ENCODE peak calls at places on chromosome 6, in five cellular contexts. P is HepG2, Y is stomach, M is SK-N-SH, K is suprapubic skin. V is an unnamed sample.
A peak's percentile ranks its signal among the peaks of the same experiment; 100 is the strongest.

GRCh38 chr6:166556336-166556735 is 30.1 kb downstream of the RAMACL start:
- DNase-seq in P (no peak), Y (no peak), M (no peak), K (no peak), V (no peak)

GRCh38 chr6:106927531-106928398 is 46.8 kb downstream of the CD24 start:
- DNase-seq in P (peak; percentile 36), Y (peak; percentile 57), M (no peak), K (no peak), V (no peak)

GRCh38 chr6:20366082-20366834 is 35.4 kb upstream of the E2F3 start:
- DNase-seq in P (no peak), Y (no peak), M (no peak), K (no peak), V (no peak)

GRCh38 chr6:144725731-144726522 is 440.8 kb downstream of the UTRN start:
- DNase-seq in P (no peak), Y (peak; percentile 56), M (peak; percentile 3), K (no peak), V (no peak)

GRCh38 chr6:26330835-26331808 is 33.9 kb upstream of the BTN3A2 start:
- DNase-seq in P (peak; percentile 73), Y (no peak), M (peak; percentile 9), K (no peak), V (no peak)

GRCh38 chr6:1608222-1608975 is 1.3 kb upstream of the FOXC1 start:
- DNase-seq in P (no peak), Y (no peak), M (no peak), K (no peak), V (no peak)

GRCh38 chr6:153121311-153121710 is 9.8 kb downstream of the RGS17 start:
- DNase-seq in P (no peak), Y (no peak), M (no peak), K (no peak), V (no peak)

GRCh38 chr6:41059569-41059968 is 6.6 kb downstream of the APOBEC2 start:
- DNase-seq in P (no peak), Y (no peak), M (no peak), K (no peak), V (no peak)

GRCh38 chr6:125099211-125100017 is 54.2 kb upstream of the TPD52L1 start:
- DNase-seq in P (no peak), Y (peak; percentile 40), M (peak; percentile 61), K (no peak), V (peak; percentile 70)

GRCh38 chr6:30696432-30696831 is 5.6 kb upstream of the NRM start:
- DNase-seq in P (no peak), Y (no peak), M (no peak), K (no peak), V (no peak)

GRCh38 chr6:141265748-141266647 is 866.7 kb upstream of the GJE1 start:
- DNase-seq in P (peak; percentile 7), Y (no peak), M (no peak), K (no peak), V (no peak)

GRCh38 chr6:13267142-13267621 is 61.2 kb downstream of the TBC1D7 start:
- DNase-seq in P (no peak), Y (no peak), M (no peak), K (no peak), V (no peak)

GRCh38 chr6:111441678-111442243 is 41.3 kb downstream of the REV3L start:
- DNase-seq in P (no peak), Y (no peak), M (no peak), K (no peak), V (no peak)

GRCh38 chr6:3031857-3032256 is 32.2 kb downstream of the NQO2 start:
- DNase-seq in P (peak; percentile 43), Y (no peak), M (no peak), K (no peak), V (no peak)

GRCh38 chr6:154632121-154632520 is 101.1 kb upstream of the SCAF8 start:
- DNase-seq in P (no peak), Y (no peak), M (no peak), K (no peak), V (no peak)

GRCh38 chr6:17599885-17600526 is at the start of gene FAM8A1:
- DNase-seq in P (peak; percentile 91), Y (peak; percentile 96), M (peak; percentile 96), K (peak; percentile 96), V (peak; percentile 96)

GRCh38 chr6:1015819-1016218 is 296.1 kb upstream of the FOXQ1 start:
- DNase-seq in P (peak; percentile 64), Y (no peak), M (no peak), K (no peak), V (no peak)

GRCh38 chr6:104159045-104159618 is 700.6 kb downstream of the HACE1 start:
- DNase-seq in P (no peak), Y (no peak), M (no peak), K (no peak), V (no peak)

GRCh38 chr6:3229566-3230274 is 2.3 kb upstream of the TUBB2B start:
- DNase-seq in P (no peak), Y (no peak), M (peak; percentile 50), K (no peak), V (no peak)

GRCh38 chr6:72524011-72524645 is 97.7 kb upstream of the KCNQ5 start:
- DNase-seq in P (no peak), Y (no peak), M (no peak), K (no peak), V (no peak)

GRCh38 chr6:100464910-100465700 is at the start of gene SIM1:
- DNase-seq in P (no peak), Y (no peak), M (peak; percentile 92), K (no peak), V (no peak)

DNA sequence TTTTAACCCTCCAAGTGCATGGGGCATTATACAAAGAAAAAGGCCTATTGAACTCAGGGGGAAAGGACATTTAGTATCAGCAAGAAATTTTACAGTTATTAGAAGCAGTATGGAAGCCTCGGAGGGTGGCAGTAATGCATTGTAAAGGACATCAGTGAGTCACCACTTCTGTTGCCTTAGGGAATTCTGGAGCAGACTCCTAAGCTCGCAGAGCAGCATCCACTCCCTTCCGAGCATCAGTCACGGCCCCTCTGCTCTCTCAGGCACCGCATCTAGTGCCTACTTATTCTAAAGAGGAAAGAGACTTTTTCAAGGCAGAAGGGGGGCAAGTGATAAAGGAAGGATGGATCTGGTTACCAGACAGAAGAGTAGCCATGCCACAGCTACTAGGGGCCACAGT is 296.5 kb downstream of the RNGTT start:
- DNase-seq in P (no peak), Y (no peak), M (no peak), K (no peak), V (no peak)
- H3K9me3 ChIP-seq in P (peaks cover 39% of the 10 kb centered on the region), Y (peaks cover 22% of the 10 kb centered on the region), M (peaks cover 17% of the 10 kb centered on the region), K (peaks cover 35% of the 10 kb centered on the region), V (no peaks in the 10 kb centered on the region)

GRCh38 chr6:45132683-45133294 is 195.3 kb upstream of the RUNX2 start:
- DNase-seq in P (peak; percentile 55), Y (no peak), M (no peak), K (no peak), V (no peak)

GRCh38 chr6:45136495-45136894 is 191.6 kb upstream of the RUNX2 start:
- DNase-seq in P (no peak), Y (no peak), M (no peak), K (no peak), V (no peak)

GRCh38 chr6:45138765-45139164 is 189.4 kb upstream of the RUNX2 start:
- DNase-seq in P (no peak), Y (no peak), M (no peak), K (no peak), V (no peak)
- H3K36me3 ChIP-seq in P (no peaks in the 10 kb centered on the region), Y (no peaks in the 10 kb centered on the region), M (no peaks in the 10 kb centered on the region), K (no peaks in the 10 kb centered on the region), V (no peaks in the 10 kb centered on the region)

DNA sequence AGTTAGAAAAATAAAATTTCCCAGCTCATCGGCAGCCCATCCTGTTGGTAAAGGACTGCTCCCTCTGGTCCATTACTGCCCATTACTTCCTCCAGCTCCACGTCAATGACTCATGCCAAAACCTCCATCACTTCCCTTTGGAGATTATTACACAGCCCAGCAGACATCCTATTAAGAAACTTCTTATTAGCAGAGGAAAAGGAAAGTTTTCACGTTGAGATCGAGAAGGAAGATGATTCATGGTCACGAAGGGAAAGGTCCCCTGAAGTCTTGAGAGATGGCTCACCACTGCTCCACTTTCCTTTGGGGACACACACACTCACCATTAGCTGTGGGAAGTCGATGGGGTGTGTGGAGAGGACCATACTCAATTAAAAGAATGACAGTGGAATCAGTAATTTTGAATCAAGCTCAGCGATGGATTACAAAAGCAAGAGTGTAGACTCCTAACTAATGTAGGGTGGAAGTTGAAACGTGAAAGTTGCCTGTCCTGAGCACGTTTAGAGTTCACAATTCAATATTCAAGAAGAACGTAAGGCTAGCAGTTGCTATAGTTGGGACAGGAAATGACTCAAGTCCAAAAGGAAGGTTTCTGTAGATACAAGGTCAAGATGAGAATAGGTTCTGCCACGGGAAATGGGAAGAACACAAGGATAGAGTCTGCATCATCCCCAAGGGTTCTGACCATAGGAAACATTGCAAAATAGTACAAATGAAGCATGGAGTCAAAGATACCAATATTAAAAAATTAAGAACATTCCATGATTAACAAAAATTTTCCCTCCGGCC is 21.6 kb downstream of the SASH1 start:
- DNase-seq in P (no peak), Y (no peak), M (no peak), K (no peak), V (no peak)
- TF ChIP-seq EP300 in P (no peak), Y (no peak), M (no peak), K (no peak), V (no peak)

DNA sequence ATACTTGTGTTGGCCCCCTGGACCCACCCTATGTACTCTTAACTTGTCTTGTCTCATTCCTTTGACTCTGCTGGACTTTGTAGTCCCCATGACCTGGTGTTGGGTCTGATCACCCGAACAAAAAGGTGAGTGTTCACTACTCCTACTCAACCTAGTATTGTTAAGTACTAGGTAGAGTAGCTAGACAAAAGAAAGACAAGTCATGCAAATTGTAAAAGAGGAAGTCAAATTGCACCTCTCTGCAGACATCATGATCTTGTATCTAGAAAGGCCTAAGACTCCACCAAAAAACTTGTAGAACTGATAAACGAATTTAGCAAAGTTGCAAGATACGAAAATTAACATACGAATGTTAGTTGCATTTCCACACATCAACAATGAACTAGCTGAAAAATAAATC is 35.7 kb upstream of the ZNF391 start:
- DNase-seq in P (no peak), Y (no peak), M (no peak), K (no peak), V (no peak)
- H3K9me3 ChIP-seq in P (peaks cover 16% of the 10 kb centered on the region), Y (no peaks in the 10 kb centered on the region), M (no peaks in the 10 kb centered on the region), K (peaks cover 4% of the 10 kb centered on the region), V (no peaks in the 10 kb centered on the region)

GRCh38 chr6:158958504-158959386 is 41.3 kb downstream of the RSPH3 start:
- DNase-seq in P (peak; percentile 45), Y (no peak), M (no peak), K (no peak), V (no peak)
- H3K36me3 ChIP-seq in P (no peaks in the 10 kb centered on the region), Y (no peaks in the 10 kb centered on the region), M (no peaks in the 10 kb centered on the region), K (no peaks in the 10 kb centered on the region), V (no peaks in the 10 kb centered on the region)

DNA sequence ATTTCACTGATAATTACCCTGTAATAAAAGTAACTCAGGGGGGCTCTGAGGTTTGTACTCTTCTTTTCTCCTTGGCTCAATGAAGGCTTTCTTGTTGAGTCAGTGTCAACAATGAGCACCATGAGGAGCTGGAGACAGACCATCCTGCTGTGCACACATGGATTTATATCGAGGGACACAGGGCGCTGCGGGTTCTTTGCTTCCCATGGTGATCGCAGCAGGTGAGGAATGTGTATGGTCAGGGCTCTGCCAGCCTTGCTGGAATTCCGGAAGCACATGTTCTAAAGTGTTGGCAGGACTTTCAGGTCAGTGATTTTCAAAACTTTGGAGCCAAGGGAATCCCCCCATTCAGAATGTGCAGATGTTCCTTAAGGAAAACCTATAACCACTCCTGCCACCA is 27.1 kb downstream of the SMOC2 start:
- DNase-seq in P (no peak), Y (no peak), M (no peak), K (no peak), V (no peak)
- TF ChIP-seq EP300 in P (no peak), Y (no peak), M (no peak), K (no peak), V (no peak)

V was measured in ovary.